ENCODE peak calls at places on chromosomes 11 and 22, in six cellular contexts. Y is immature natural killer cell; K is neural progenitor cell; F is stimulated activated CD8-positive, alpha-beta memory T cell treated with anti-CD3 and anti-CD28 coated beads, Interleukin-12 subunit alpha, Interleukin-12 subunit beta, amount 100 ng/mL, for 1 hour; M is COR-L47; U is kidney. E is an unnamed sample.

GRCh38 chr11:3859373-3859881 is 4.0 kb downstream of the STIM1 start:
- DNase-seq in K (no peak), M (no peak), F (no peak), Y (no peak), U (no peak), E (no peak)

GRCh38 chr22:38792833-38793232 is 1.1 kb downstream of the DNAL4 start:
- DNase-seq in Y (no peak), K (no peak), M (no peak), F (no peak), U (no peak), E (no peak)

GRCh38 chr11:33687733-33688479 is 12.7 kb downstream of the C11orf91 start:
- DNase-seq in Y (no peak), U (no peak), F (no peak), K (peak; percentile 75), M (peak; percentile 66), E (no peak)

GRCh38 chr11:45646275-45646970 is 19.0 kb downstream of the CHST1 start:
- DNase-seq in M (no peak), F (no peak), K (peak; percentile 36), U (no peak), Y (no peak), E (no peak)

GRCh38 chr11:34585870-34586654 is 34.8 kb upstream of the EHF start:
- DNase-seq in U (no peak), F (no peak), K (peak; percentile 66), M (peak; percentile 46), Y (peak; percentile 17), E (no peak)

GRCh38 chr11:61529537-61530225 is 21.1 kb downstream of the LRRC10B start:
- DNase-seq in M (no peak), U (peak; percentile 88), Y (no peak), F (no peak), K (no peak), E (no peak)

GRCh38 chr22:31148953-31149627 is 8.8 kb upstream of the PLA2G3 start:
- DNase-seq in F (no peak), K (peak; percentile 83), Y (no peak), U (peak; percentile 80), M (peak; percentile 67), E (no peak)

GRCh38 chr11:94588366-94588952 is 21.3 kb downstream of the PIWIL4 start:
- DNase-seq in K (no peak), U (no peak), Y (no peak), F (no peak), M (no peak), E (no peak)

GRCh38 chr11:118789501-118790356 is 1.2 kb downstream of the DDX6 start:
- DNase-seq in M (no peak), F (no peak), K (peak; percentile 26), U (no peak), Y (peak; percentile 62), E (peak; percentile 51)

GRCh38 chr22:29306830-29307657 is 594 bp downstream of the GAS2L1 start:
- DNase-seq in F (no peak), K (peak; percentile 95), U (peak; percentile 93), M (peak; percentile 52), Y (no peak), E (no peak)

GRCh38 chr11:122656631-122657101 is 1.1 kb downstream of the UBASH3B start:
- DNase-seq in F (peak; percentile 15), Y (peak; percentile 20), U (peak; percentile 83), M (no peak), K (peak; percentile 70), E (peak; percentile 16)

GRCh38 chr11:118979434-118979833 is 7.9 kb downstream of the FOXR1 start:
- DNase-seq in M (no peak), Y (no peak), K (peak; percentile 80), F (no peak), U (no peak), E (no peak)

GRCh38 chr11:70694371-70694770 is 296.0 kb downstream of the CTTN start:
- DNase-seq in F (no peak), K (no peak), Y (no peak), M (no peak), U (peak; percentile 33), E (no peak)

GRCh38 chr22:37045958-37046357 is 5.6 kb upstream of the KCTD17 start:
- DNase-seq in Y (no peak), K (peak; percentile 50), M (no peak), F (no peak), U (no peak), E (no peak)

GRCh38 chr11:104529213-104529612 is 365.3 kb upstream of the PDGFD start:
- DNase-seq in M (peak; percentile 38), U (no peak), Y (no peak), K (no peak), F (no peak), E (no peak)

GRCh38 chr11:88398372-88399140 is 61.0 kb upstream of the CTSC start:
- DNase-seq in Y (no peak), U (no peak), F (no peak), K (no peak), M (no peak), E (no peak)

GRCh38 chr22:30208631-30209603 is 37.6 kb downstream of the LIF start:
- DNase-seq in Y (no peak), M (no peak), U (peak; percentile 93), K (no peak), F (no peak), E (no peak)

GRCh38 chr22:37164535-37164887 is 14.8 kb upstream of the IL2RB start:
- DNase-seq in K (no peak), U (peak; percentile 28), Y (no peak), M (no peak), F (no peak), E (no peak)

GRCh38 chr11:49208006-49208721 is at the start of gene FOLH1:
- DNase-seq in Y (no peak), K (no peak), M (no peak), F (no peak), U (peak; percentile 62), E (no peak)

GRCh38 chr22:29269230-29269604 is 1.1 kb downstream of the EWSR1 start:
- DNase-seq in Y (no peak), K (no peak), F (no peak), M (no peak), U (no peak), E (no peak)

GRCh38 chr22:32544953-32545558 is 70.4 kb downstream of the FBXO7 start:
- DNase-seq in U (no peak), K (no peak), Y (no peak), F (no peak), M (no peak), E (no peak)

GRCh38 chr22:45071618-45072017 is 61.8 kb upstream of the PHF21B start:
- DNase-seq in Y (no peak), U (peak; percentile 39), F (no peak), M (no peak), K (no peak), E (no peak)

GRCh38 chr11:19393941-19394340 is 153.2 kb upstream of the E2F8 start:
- DNase-seq in U (no peak), K (no peak), F (no peak), M (no peak), Y (no peak), E (no peak)

GRCh38 chr11:18012314-18012905 is 437 bp downstream of the SERGEF start:
- DNase-seq in K (no peak), M (peak; percentile 29), U (no peak), Y (no peak), F (no peak), E (no peak)

GRCh38 chr11:9662273-9662672 is 1.6 kb upstream of the SWAP70 start:
- DNase-seq in K (no peak), F (no peak), U (no peak), Y (no peak), M (no peak), E (no peak)

GRCh38 chr11:106001304-106002012 is 20.6 kb downstream of the MSANTD4 start:
- DNase-seq in K (no peak), U (no peak), M (no peak), Y (no peak), F (no peak), E (no peak)

GRCh38 chr11:55474321-55474720 is 79.9 kb upstream of the OR4C15 start:
- DNase-seq in F (no peak), Y (no peak), K (no peak), U (no peak), M (no peak), E (no peak)